ENCODE peak calls at places on chromosomes 12 and 14, in nine cellular contexts. W is epithelial cell of prostate; Z is ecto neural progenitor cell; O is CD4-positive, alpha-beta T cell; R is GM20000; A is activated gamma-delta T cell treated with anti-CD3 and anti-CD28 coated beads, Interleukin-2, amount 50 U/mL, for 16 hours; Q is stimulated activated CD4-positive, alpha-beta T cell treated with anti-CD3 and anti-CD28 coated beads, TNF-alpha, amount 100 ng/mL, for 4 hours; T is activated CD4-positive, alpha-beta T cell treated with anti-CD3 and anti-CD28 coated beads, Interleukin-2, amount 50 U/mL, for 1 hour; P is RPMI7951. F is an unnamed sample.

GRCh38 chr12:123038966-123039365 is 58.5 kb downstream of the ARL6IP4 start:
- DNase-seq in P (no peak), A (no peak), Q (no peak), W (no peak), R (no peak), T (no peak), O (no peak), Z (no peak), F (no peak)

GRCh38 chr12:118307069-118307954 is 65.4 kb downstream of the TAOK3 start:
- DNase-seq in Z (no peak), R (peak), T (no peak), O (no peak), A (peak), W (peak), P (peak), Q (no peak), F (peak)

GRCh38 chr12:131197490-131197889 is 243.8 kb downstream of the ADGRD1 start:
- DNase-seq in Z (no peak), O (no peak), Q (no peak), W (no peak), A (no peak), R (no peak), P (no peak), T (no peak), F (no peak)

GRCh38 chr14:103699901-103700752 is 15.1 kb downstream of the XRCC3 start:
- DNase-seq in T (no peak), A (no peak), Q (no peak), W (no peak), Z (no peak), P (no peak), R (no peak), O (no peak), F (no peak)

GRCh38 chr14:65203574-65203973 is 101.3 kb upstream of the MAX start:
- DNase-seq in R (no peak), T (no peak), P (no peak), A (no peak), O (no peak), W (no peak), Z (no peak), Q (no peak), F (no peak)

GRCh38 chr12:127393896-127394295 is 873.1 kb upstream of the TMEM132C start:
- DNase-seq in A (no peak), T (no peak), O (no peak), P (peak), W (no peak), R (no peak), Z (no peak), Q (no peak), F (no peak)

GRCh38 chr12:26523708-26524150 is 309.3 kb downstream of the ITPR2 start:
- DNase-seq in O (no peak), A (no peak), W (peak), T (no peak), P (peak), Q (no peak), R (no peak), Z (no peak), F (peak)

GRCh38 chr12:452667-453210 is 7.0 kb upstream of the B4GALNT3 start:
- DNase-seq in Z (no peak), W (no peak), Q (no peak), O (peak), P (no peak), R (peak), A (peak), T (peak), F (no peak)

GRCh38 chr14:72682188-72682587 is 211.7 kb downstream of the DPF3 start:
- DNase-seq in Q (no peak), A (no peak), Z (no peak), O (no peak), R (no peak), W (no peak), P (peak), T (no peak), F (no peak)

GRCh38 chr12:59398164-59398563 is 197.7 kb upstream of the SLC16A7 start:
- DNase-seq in A (no peak), Z (no peak), O (no peak), P (no peak), T (no peak), Q (no peak), R (no peak), W (no peak), F (no peak)

GRCh38 chr14:59342108-59342507 is 123.1 kb downstream of the GPR135 start:
- DNase-seq in P (peak), Q (no peak), O (no peak), Z (no peak), A (no peak), R (no peak), T (no peak), W (no peak), F (no peak)

GRCh38 chr12:131489718-131490117 is 221.2 kb upstream of the SFSWAP start:
- DNase-seq in P (no peak), Z (no peak), R (no peak), A (no peak), O (no peak), Q (no peak), T (no peak), W (no peak), F (no peak)

GRCh38 chr12:4506870-4507269 is 31.8 kb upstream of the RAD51AP1 start:
- DNase-seq in R (peak), W (peak), P (peak), Q (no peak), O (no peak), A (no peak), Z (no peak), T (no peak), F (peak)

GRCh38 chr14:42490536-42490935 is 883.9 kb downstream of the LRFN5 start:
- DNase-seq in W (no peak), T (no peak), R (no peak), Z (no peak), P (no peak), A (no peak), O (no peak), Q (no peak), F (peak)

GRCh38 chr14:40417777-40418401 is 985.7 kb upstream of the FBXO33 start:
- DNase-seq in Q (no peak), A (no peak), P (peak), O (no peak), W (no peak), T (no peak), Z (peak), R (peak), F (no peak)

GRCh38 chr14:56972948-56973347 is 162.7 kb upstream of the OTX2 start:
- DNase-seq in R (no peak), W (no peak), Q (no peak), A (no peak), P (no peak), Z (no peak), O (no peak), T (no peak), F (no peak)

GRCh38 chr14:61992139-61992538 is 229.9 kb downstream of the SNAPC1 start:
- DNase-seq in R (no peak), Z (no peak), A (no peak), Q (no peak), T (no peak), O (no peak), P (no peak), W (no peak), F (no peak)

GRCh38 chr12:86748874-86749273 is 492.7 kb upstream of the MGAT4C start:
- DNase-seq in A (no peak), W (no peak), Z (no peak), R (no peak), T (no peak), O (no peak), Q (no peak), P (no peak), F (no peak)

GRCh38 chr14:95275507-95275906 is 44.2 kb downstream of the CLMN start:
- DNase-seq in R (no peak), Z (no peak), Q (no peak), A (no peak), T (no peak), W (no peak), O (no peak), P (no peak), F (no peak)

GRCh38 chr12:44509471-44509870 is 366.6 kb downstream of the NELL2 start:
- DNase-seq in Z (no peak), O (no peak), R (no peak), Q (no peak), A (no peak), P (no peak), W (no peak), T (no peak), F (no peak)

GRCh38 chr14:35402323-35403084 is 2.0 kb downstream of the NFKBIA start:
- DNase-seq in Z (no peak), O (peak), T (peak), Q (no peak), P (no peak), W (no peak), R (no peak), A (no peak), F (no peak)

GRCh38 chr12:68915055-68915454 is 17.9 kb downstream of the CPM start:
- DNase-seq in A (no peak), T (no peak), Z (no peak), W (no peak), Q (no peak), O (no peak), R (no peak), P (peak), F (peak)

GRCh38 chr14:102775855-102776760 is 1.1 kb upstream of the TRAF3 start:
- DNase-seq in R (peak), O (no peak), T (no peak), A (no peak), W (no peak), Z (no peak), Q (no peak), P (peak), F (no peak)

GRCh38 chr12:51863921-51864700 is 15.6 kb upstream of the FIGNL2 start:
- DNase-seq in O (no peak), P (no peak), R (no peak), Z (peak), Q (no peak), A (no peak), W (no peak), T (no peak), F (no peak)